ENCODE peak calls at places on chromosomes 1 and 21, in six cellular contexts. L, N, O, Z, S and Y are unnamed samples.

GRCh38 chr1:78825561-78825960 is 175.9 kb downstream of the IFI44 start:
- DNase-seq in L (no peak), S (no peak), Z (no peak), O (no peak), N (no peak), Y (no peak)

GRCh38 chr1:61337037-61337436 is 254.7 kb downstream of the NFIA start:
- DNase-seq in Z (no peak), O (no peak), L (no peak), S (peak), N (no peak), Y (no peak)

GRCh38 chr1:67679691-67680090 is 5.3 kb upstream of the GADD45A start:
- DNase-seq in Z (no peak), S (no peak), N (no peak), L (no peak), O (no peak), Y (no peak)

GRCh38 chr1:228101994-228102790 is 933 bp downstream of the C1orf35 start:
- DNase-seq in N (no peak), S (no peak), O (no peak), L (peak), Z (peak), Y (no peak)

GRCh38 chr1:5938068-5938740 is 54.0 kb downstream of the NPHP4 start:
- DNase-seq in L (no peak), N (no peak), O (no peak), Z (no peak), S (no peak), Y (no peak)

GRCh38 chr1:183588827-183589226 is 1.4 kb downstream of the NCF2 start:
- DNase-seq in N (no peak), S (no peak), L (no peak), Z (no peak), O (no peak), Y (no peak)

GRCh38 chr1:217660353-217661062 is 29.4 kb downstream of the SPATA17 start:
- DNase-seq in N (no peak), L (no peak), S (peak), Z (no peak), O (no peak), Y (peak)

GRCh38 chr1:154931940-154932487 is 4.5 kb downstream of the PMVK start:
- DNase-seq in N (no peak), S (peak), O (no peak), Z (no peak), L (no peak), Y (peak)

GRCh38 chr1:47205918-47206317 is 16.1 kb upstream of the PDZK1IP1 start:
- DNase-seq in S (no peak), Z (no peak), L (no peak), O (no peak), N (no peak), Y (no peak)

GRCh38 chr1:7116001-7116400 is 330.7 kb downstream of the CAMTA1 start:
- DNase-seq in S (no peak), O (no peak), L (no peak), N (no peak), Z (no peak), Y (no peak)

GRCh38 chr1:7111855-7112254 is 326.6 kb downstream of the CAMTA1 start:
- DNase-seq in S (no peak), Z (peak), O (no peak), L (no peak), N (no peak), Y (no peak)

GRCh38 chr1:7113822-7114221 is 328.6 kb downstream of the CAMTA1 start:
- DNase-seq in Z (no peak), L (no peak), O (no peak), S (no peak), N (no peak), Y (no peak)

GRCh38 chr1:7110306-7110705 is 325.1 kb downstream of the CAMTA1 start:
- DNase-seq in O (no peak), Z (no peak), N (no peak), S (no peak), L (no peak), Y (no peak)

GRCh38 chr1:7113136-7113535 is 327.9 kb downstream of the CAMTA1 start:
- DNase-seq in Z (no peak), O (no peak), S (no peak), N (no peak), L (no peak), Y (no peak)
- TF ChIP-seq MAX in Z (no peak), O (no peak), S (no peak), N (no peak), L (no peak), Y (no peak)

GRCh38 chr21:19692231-19692630 is 1288.6 kb upstream of the TMPRSS15 start:
- DNase-seq in L (no peak), S (no peak), O (no peak), N (no peak), Z (no peak), Y (no peak)
- TF ChIP-seq SP1 in L (no peak), S (no peak), O (no peak), N (no peak), Z (no peak), Y (no peak)

GRCh38 chr1:86731416-86731815 is 27.0 kb downstream of the SH3GLB1 start:
- DNase-seq in O (no peak), S (no peak), L (no peak), Z (no peak), N (no peak), Y (no peak)

GRCh38 chr1:86733340-86733739 is 29.0 kb downstream of the SH3GLB1 start:
- DNase-seq in S (no peak), Z (no peak), L (no peak), N (no peak), O (no peak), Y (no peak)
- TF ChIP-seq MAX in S (no peak), Z (no peak), L (no peak), N (no peak), O (no peak), Y (no peak)

GRCh38 chr1:24970399-24970753 is 40.3 kb upstream of the RUNX3 start:
- DNase-seq in Z (no peak), L (peak), O (peak), S (peak), N (no peak), Y (no peak)
- TF ChIP-seq SP1 in Z (no peak), L (no peak), O (no peak), S (no peak), N (no peak), Y (no peak)

GRCh38 chr1:179142889-179143299 is 61.0 kb downstream of the TOR3A start:
- DNase-seq in O (no peak), L (no peak), Z (no peak), S (peak), N (no peak), Y (peak)
- TF ChIP-seq MAX in O (no peak), L (no peak), Z (no peak), S (no peak), N (no peak), Y (peak)

DNA sequence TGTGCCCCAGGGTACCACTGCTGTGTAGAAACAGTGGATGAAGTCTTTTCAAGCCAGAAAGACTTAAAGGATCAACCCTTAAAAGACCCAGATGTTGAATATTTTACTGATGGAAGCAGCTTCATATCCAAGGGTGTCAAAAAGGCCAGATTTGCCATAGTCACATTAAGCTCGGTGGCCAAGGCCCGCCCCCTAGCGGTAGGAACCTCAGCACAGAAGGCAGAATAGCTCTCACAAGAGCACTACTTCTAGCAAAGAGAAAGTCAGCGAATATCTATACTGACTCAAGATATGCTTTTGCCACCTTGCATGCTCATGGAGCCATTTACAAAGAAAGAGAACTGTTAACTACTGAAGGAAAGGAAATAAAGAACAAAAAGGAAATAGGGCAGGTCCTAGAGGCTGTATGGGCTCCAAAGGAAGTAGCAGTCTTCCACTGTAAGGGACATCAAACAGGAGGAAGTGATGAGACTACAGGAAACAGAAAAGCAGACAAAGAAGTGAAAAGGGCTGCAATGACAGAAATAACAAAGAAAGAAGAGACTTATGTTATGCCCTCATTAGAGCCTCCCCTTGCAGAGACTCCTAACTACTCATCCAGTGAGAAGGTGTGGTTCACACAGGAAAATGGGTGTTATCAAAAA is 90.5 kb downstream of the LIPI start:
- DNase-seq in Z (peak), N (peak), S (peak), O (no peak), L (peak), Y (no peak)
- TF ChIP-seq SP1 in Z (no peak), N (no peak), S (no peak), O (no peak), L (no peak), Y (no peak)